ENCODE peak calls at places on chromosomes 7 and 10, in eight cellular contexts. Y, L, F, D, Q, O, S and B are unnamed samples.

GRCh38 chr7:64877714-64878610 is 25.1 kb upstream of the ZNF273 start:
- DNase-seq in L (peak), Y (no peak), D (no peak), F (no peak), S (no peak), O (no peak), Q (no peak), B (no peak)

GRCh38 chr10:79424221-79425073 is 21.0 kb downstream of the ZCCHC24 start:
- DNase-seq in Q (peak), D (peak), L (no peak), O (peak), F (no peak), Y (no peak), S (no peak), B (no peak)

GRCh38 chr7:17472939-17473338 is 174.5 kb downstream of the AHR start:
- DNase-seq in D (no peak), Y (no peak), Q (no peak), O (no peak), S (no peak), L (no peak), F (no peak), B (no peak)

GRCh38 chr7:116955801-116956514 is 2.7 kb downstream of the ST7 start:
- DNase-seq in O (no peak), F (peak), Q (peak), L (no peak), Y (no peak), S (no peak), D (peak), B (no peak)

GRCh38 chr7:150781016-150781415 is 19.1 kb downstream of the TMEM176B start:
- DNase-seq in F (peak), D (no peak), Y (no peak), Q (no peak), O (no peak), L (no peak), S (no peak), B (no peak)

GRCh38 chr7:36115448-36116321 is 37.4 kb upstream of the EEPD1 start:
- DNase-seq in D (no peak), Y (peak), S (peak), L (no peak), O (no peak), F (peak), Q (peak), B (peak)

GRCh38 chr10:124072106-124072505 is 21.3 kb downstream of the CHST15 start:
- DNase-seq in S (no peak), F (no peak), L (no peak), Y (no peak), O (peak), D (no peak), Q (no peak), B (no peak)

GRCh38 chr7:129494041-129494440 is 8.3 kb upstream of the SMKR1 start:
- DNase-seq in D (no peak), S (no peak), Q (no peak), L (no peak), Y (no peak), O (no peak), F (no peak), B (no peak)

GRCh38 chr10:101552445-101552844 is 35.6 kb downstream of the POLL start:
- DNase-seq in O (no peak), S (no peak), F (no peak), Q (no peak), Y (no peak), L (no peak), D (no peak), B (no peak)

GRCh38 chr10:125611756-125612155 is 71.2 kb downstream of the TEX36 start:
- DNase-seq in Y (no peak), L (no peak), S (no peak), F (no peak), O (no peak), D (no peak), Q (no peak), B (no peak)

GRCh38 chr10:100370561-100370975 is 23.5 kb downstream of the SCD start:
- DNase-seq in Y (no peak), L (no peak), S (no peak), D (peak), O (no peak), F (peak), Q (no peak), B (no peak)

GRCh38 chr10:110364531-110364937 is 59.8 kb upstream of the SMNDC1 start:
- DNase-seq in Y (no peak), D (no peak), Q (no peak), L (no peak), F (no peak), O (no peak), S (no peak), B (no peak)

GRCh38 chr7:121994625-121995410 is 121.9 kb downstream of the PTPRZ1 start:
- DNase-seq in Y (peak), Q (peak), O (no peak), F (peak), D (peak), L (peak), S (peak), B (peak)

GRCh38 chr10:20839141-20839540 is 58.0 kb downstream of the NEBL start:
- DNase-seq in O (no peak), Y (no peak), F (no peak), L (no peak), S (no peak), D (no peak), Q (no peak), B (no peak)

GRCh38 chr10:127887497-127888415 is 5.0 kb downstream of the CLRN3 start:
- DNase-seq in F (no peak), O (no peak), D (no peak), L (no peak), Q (no peak), Y (no peak), S (no peak), B (no peak)

GRCh38 chr10:52442576-52442975 is 128.5 kb downstream of the DKK1 start:
- DNase-seq in Q (no peak), F (no peak), O (no peak), Y (no peak), S (no peak), D (no peak), L (no peak), B (no peak)

GRCh38 chr7:82044497-82045080 is 274.7 kb upstream of the HGF start:
- DNase-seq in D (peak), O (no peak), S (no peak), Y (no peak), L (peak), F (peak), Q (peak), B (no peak)

GRCh38 chr10:79399242-79399831 is 46.1 kb downstream of the ZCCHC24 start:
- DNase-seq in Y (no peak), L (peak), O (peak), Q (peak), F (peak), S (peak), D (peak), B (peak)

GRCh38 chr10:69884686-69885085 is 83.0 kb downstream of the COL13A1 start:
- DNase-seq in S (no peak), Q (no peak), O (no peak), Y (no peak), L (no peak), D (no peak), F (no peak), B (no peak)

GRCh38 chr10:118531105-118531851 is 64.2 kb downstream of the PRLHR start:
- DNase-seq in Q (no peak), F (no peak), D (no peak), S (no peak), L (peak), O (no peak), Y (no peak), B (no peak)

GRCh38 chr10:76356557-76356956 is 925.1 kb downstream of the LRMDA start:
- DNase-seq in Y (no peak), L (no peak), S (no peak), F (no peak), Q (no peak), D (no peak), O (no peak), B (no peak)

GRCh38 chr10:42990721-42991441 is 86.0 kb upstream of the RET start:
- DNase-seq in D (no peak), Q (no peak), F (no peak), O (peak), L (no peak), S (no peak), Y (no peak), B (no peak)

GRCh38 chr7:23863209-23863798 is 153.3 kb downstream of the STK31 start:
- DNase-seq in L (peak), D (no peak), O (no peak), Y (peak), Q (no peak), S (no peak), F (no peak), B (peak)

GRCh38 chr7:84547326-84547725 is 352.7 kb upstream of the SEMA3A start:
- DNase-seq in D (no peak), L (no peak), S (no peak), F (no peak), Q (no peak), O (no peak), Y (no peak), B (no peak)

GRCh38 chr7:64687249-64687648 is 21.3 kb downstream of the ZNF107 start:
- DNase-seq in Q (no peak), F (no peak), Y (no peak), O (no peak), L (no peak), D (no peak), S (no peak), B (no peak)

GRCh38 chr7:129776397-129776792 is 164.9 kb downstream of the NRF1 start:
- DNase-seq in Y (no peak), L (no peak), O (no peak), F (no peak), Q (no peak), S (no peak), D (no peak), B (no peak)

GRCh38 chr10:116271593-116272496 is 1.2 kb downstream of the GFRA1 start:
- DNase-seq in F (no peak), Q (peak), Y (peak), L (no peak), D (no peak), O (no peak), S (no peak), B (no peak)

GRCh38 chr10:116269612-116270011 is 3.4 kb downstream of the GFRA1 start:
- DNase-seq in O (no peak), Q (peak), F (no peak), L (no peak), D (no peak), S (no peak), Y (no peak), B (no peak)

GRCh38 chr10:116274141-116274861 is 1.3 kb upstream of the GFRA1 start:
- DNase-seq in Y (peak), O (no peak), L (no peak), S (no peak), F (no peak), Q (peak), D (no peak), B (no peak)

GRCh38 chr10:116270691-116271592 is 2.1 kb downstream of the GFRA1 start:
- DNase-seq in O (no peak), Q (peak), Y (no peak), D (no peak), F (no peak), L (no peak), S (no peak), B (no peak)

DNA sequence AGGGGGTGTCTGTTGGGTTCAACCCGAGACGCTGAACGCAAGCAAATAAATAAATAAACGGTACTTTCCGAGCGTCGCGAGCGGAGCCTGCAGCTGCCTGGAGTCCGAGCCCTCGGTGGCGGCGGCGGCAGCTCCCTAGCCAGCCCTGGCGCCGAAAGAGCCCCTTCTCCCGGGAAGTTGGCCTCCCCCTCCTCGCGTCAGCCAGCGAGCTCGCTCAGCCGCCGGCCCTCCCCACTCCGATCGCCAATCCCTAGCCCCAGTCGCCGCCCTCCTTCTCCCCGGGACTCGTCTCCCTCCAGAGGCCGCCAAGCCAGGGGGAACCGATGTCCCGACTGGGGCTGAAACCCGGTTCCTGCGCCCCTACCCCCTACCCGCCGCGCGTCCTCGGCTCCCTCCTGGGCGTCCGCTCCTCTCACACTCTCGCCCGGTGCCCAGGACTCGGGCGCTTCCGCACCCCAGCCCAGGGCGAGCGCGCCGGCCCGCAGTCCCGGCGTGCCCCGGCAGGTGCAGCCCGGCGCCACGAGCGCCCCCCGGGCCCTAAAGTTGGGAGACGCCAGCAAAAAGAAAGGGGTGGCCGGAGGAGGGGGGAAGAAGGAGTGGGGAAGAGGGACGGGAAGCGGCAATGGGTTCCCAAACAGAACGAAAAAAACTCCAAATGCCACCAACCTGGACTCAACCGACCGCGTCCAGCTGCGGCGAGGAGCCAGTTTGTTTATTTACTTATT is at the start of gene GFRA1:
- DNase-seq in Y (peak), Q (peak), D (no peak), O (no peak), F (no peak), S (no peak), L (no peak), B (no peak)
- TF ChIP-seq POLR2A in Y (no peak), Q (no peak), D (no peak), O (no peak), F (no peak), S (no peak), L (no peak), B (no peak)

GRCh38 chr7:73308665-73309214 is at the start of gene NSUN5:
- DNase-seq in Y (peak), D (peak), F (peak), S (peak), O (peak), L (peak), Q (peak), B (peak)
- TF ChIP-seq POLR2A in Y (peak), D (no peak), F (no peak), S (peak), O (no peak), L (peak), Q (no peak), B (peak)

GRCh38 chr10:24451325-24451820 is 242.4 kb downstream of the KIAA1217 start:
- DNase-seq in L (no peak), D (no peak), F (no peak), O (no peak), S (no peak), Q (no peak), Y (no peak), B (no peak)
- TF ChIP-seq POLR2A in L (no peak), D (no peak), F (no peak), O (no peak), S (no peak), Q (no peak), Y (no peak), B (no peak)

GRCh38 chr10:73494213-73494612 is 1.6 kb downstream of the PPP3CB start:
- DNase-seq in Y (no peak), S (no peak), D (no peak), Q (no peak), F (no peak), O (no peak), L (no peak), B (no peak)

GRCh38 chr10:73495884-73496674 is at the start of gene PPP3CB:
- DNase-seq in S (peak), Y (peak), O (peak), F (peak), L (peak), D (peak), Q (peak), B (peak)

GRCh38 chr10:73493781-73494180 is 2.0 kb downstream of the PPP3CB start:
- DNase-seq in Q (no peak), O (no peak), Y (no peak), L (no peak), S (no peak), F (no peak), D (no peak), B (peak)

GRCh38 chr10:73494877-73495225 is 973 bp downstream of the PPP3CB start:
- DNase-seq in F (no peak), L (peak), Q (no peak), O (no peak), S (no peak), D (no peak), Y (peak), B (no peak)

GRCh38 chr10:73495226-73495883 is 469 bp downstream of the PPP3CB start:
- DNase-seq in Q (peak), Y (peak), L (peak), F (peak), S (peak), D (peak), O (peak), B (peak)
- TF ChIP-seq POLR2A in Q (peak), Y (peak), L (peak), F (no peak), S (peak), D (peak), O (no peak), B (peak)

GRCh38 chr10:14952851-14953451 is 945 bp downstream of the DCLRE1C start:
- DNase-seq in Y (no peak), S (no peak), F (no peak), L (peak), O (no peak), D (no peak), Q (no peak), B (no peak)

GRCh38 chr10:14954934-14955333 is 1.0 kb upstream of the DCLRE1C start:
- DNase-seq in Y (no peak), D (no peak), S (no peak), Q (no peak), O (peak), F (no peak), L (no peak), B (no peak)

GRCh38 chr10:14949291-14949690 is 4.6 kb downstream of the DCLRE1C start:
- DNase-seq in L (no peak), Q (no peak), Y (no peak), F (no peak), O (no peak), S (no peak), D (no peak), B (no peak)

GRCh38 chr10:14954001-14954770 is at the start of gene DCLRE1C:
- DNase-seq in Y (peak), O (peak), D (peak), S (peak), L (peak), Q (peak), F (peak), B (peak)

GRCh38 chr10:14953452-14954000 is 370 bp downstream of the DCLRE1C start:
- DNase-seq in Y (peak), S (no peak), O (peak), Q (no peak), D (peak), F (peak), L (peak), B (peak)
- TF ChIP-seq POLR2A in Y (no peak), S (no peak), O (no peak), Q (no peak), D (no peak), F (no peak), L (no peak), B (no peak)